ENCODE peak calls at places on chromosomes 7 and 10, in four cellular contexts. N is mucosa of descending colon, O is A549, T is Peyer's patch. V is an unnamed sample. For H3K4me1, the result is how much of the 10 kb centered on the place peaks cover.

GRCh38 chr7:116324582-116324981 is 114.2 kb downstream of the TES start:
- DNase-seq in N (no peak), O (no peak), T (no peak), V (no peak)

GRCh38 chr7:40310213-40310612 is 175.4 kb downstream of the SUGCT start:
- DNase-seq in N (no peak), O (no peak), T (no peak), V (no peak)

GRCh38 chr10:100969175-100970075 is at the start of gene SEMA4G:
- DNase-seq in N (peak), O (peak), T (peak), V (peak)

GRCh38 chr10:131896403-131896802 is 4.4 kb upstream of the PPP2R2D start:
- DNase-seq in N (no peak), O (no peak), T (no peak), V (no peak)

GRCh38 chr10:60573342-60573741 is 183.7 kb upstream of the ANK3 start:
- DNase-seq in N (no peak), O (no peak), T (no peak), V (no peak)

GRCh38 chr10:75209325-75210192 is 1.0 kb upstream of the VDAC2 start:
- DNase-seq in N (peak), O (no peak), T (peak), V (peak)

GRCh38 chr7:147412782-147413186 is 1177.8 kb upstream of the C7orf33 start:
- DNase-seq in N (no peak), O (no peak), T (no peak), V (no peak)

GRCh38 chr10:23284674-23285335 is 59.8 kb downstream of the C10orf67 start:
- DNase-seq in N (no peak), O (no peak), T (no peak), V (no peak)

GRCh38 chr7:82105463-82105862 is 335.6 kb upstream of the HGF start:
- DNase-seq in N (no peak), O (peak), T (no peak), V (no peak)

DNA sequence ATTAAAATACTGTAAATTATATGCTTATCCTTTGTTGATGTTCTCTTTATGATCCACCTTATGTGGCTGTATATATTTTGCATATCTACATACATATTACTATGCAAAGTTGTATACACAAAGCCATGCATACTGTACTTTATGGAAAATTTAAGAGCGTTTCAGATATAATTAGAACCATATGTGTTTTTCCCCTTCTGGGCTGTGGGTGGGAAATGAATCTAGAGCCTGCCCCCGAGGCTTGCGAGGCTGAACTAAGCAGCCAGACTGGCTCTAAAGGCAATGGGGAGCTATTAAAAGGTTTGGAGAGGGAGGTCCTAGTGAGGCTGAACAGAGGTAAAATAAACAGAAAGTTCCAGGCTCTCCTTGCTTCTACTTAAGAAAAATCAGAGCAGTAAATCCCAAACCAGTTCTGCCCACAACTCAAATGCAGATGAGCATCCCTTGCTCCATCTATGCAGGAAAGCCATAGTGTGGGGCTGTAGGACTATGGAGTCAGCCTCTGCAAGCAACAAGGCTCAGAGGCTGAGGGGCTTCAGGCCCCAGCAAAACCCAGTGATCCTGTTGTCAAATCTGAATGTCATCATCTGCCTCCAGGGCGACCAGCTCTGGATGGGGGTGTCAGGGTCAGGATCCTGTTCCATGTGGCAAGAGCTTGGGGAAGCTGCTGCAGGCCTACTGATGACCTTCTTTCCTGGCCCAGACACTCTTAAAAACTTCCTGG is 14.1 kb upstream of the DDIT4 start:
- DNase-seq in N (peak), O (no peak), T (no peak), V (no peak)
- TF ChIP-seq CTCF in N (no peak), O (no peak), T (no peak), V (no peak)

GRCh38 chr7:121395961-121396757 is at the start of gene FAM3C:
- DNase-seq in N (peak), O (peak), T (peak), V (peak)

GRCh38 chr7:121393005-121393366 is 3.1 kb downstream of the FAM3C start:
- DNase-seq in N (no peak), O (no peak), T (no peak), V (no peak)

GRCh38 chr7:121392277-121393004 is 3.7 kb downstream of the FAM3C start:
- DNase-seq in N (no peak), O (no peak), T (no peak), V (no peak)

GRCh38 chr7:121395494-121395960 is 581 bp downstream of the FAM3C start:
- DNase-seq in N (no peak), O (peak), T (peak), V (peak)

DNA sequence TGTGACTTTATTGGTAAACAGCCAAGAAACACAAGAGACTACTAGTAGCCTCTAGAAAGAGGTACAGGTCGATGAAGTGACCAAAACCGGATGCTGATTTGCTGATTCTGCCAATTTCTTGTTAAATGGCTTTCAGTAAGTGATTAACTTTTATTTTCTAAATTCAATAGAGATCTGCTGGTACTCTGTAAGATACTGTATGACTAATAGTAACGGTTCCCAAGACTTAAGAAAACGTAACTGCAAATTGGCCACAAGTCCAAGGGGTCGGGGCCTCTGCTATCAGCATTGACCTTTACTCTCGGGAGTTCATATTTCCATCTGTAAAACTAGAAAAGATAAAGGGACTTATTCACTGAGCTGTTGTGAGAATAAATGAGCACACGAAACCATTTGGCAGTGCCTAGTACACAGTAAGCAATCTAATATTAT is 1.4 kb downstream of the FAM3C start:
- DNase-seq in N (no peak), O (no peak), T (peak), V (no peak)
- H3K4me3 ChIP-seq in N (no peak), O (peak), T (no peak), V (no peak)

DNA sequence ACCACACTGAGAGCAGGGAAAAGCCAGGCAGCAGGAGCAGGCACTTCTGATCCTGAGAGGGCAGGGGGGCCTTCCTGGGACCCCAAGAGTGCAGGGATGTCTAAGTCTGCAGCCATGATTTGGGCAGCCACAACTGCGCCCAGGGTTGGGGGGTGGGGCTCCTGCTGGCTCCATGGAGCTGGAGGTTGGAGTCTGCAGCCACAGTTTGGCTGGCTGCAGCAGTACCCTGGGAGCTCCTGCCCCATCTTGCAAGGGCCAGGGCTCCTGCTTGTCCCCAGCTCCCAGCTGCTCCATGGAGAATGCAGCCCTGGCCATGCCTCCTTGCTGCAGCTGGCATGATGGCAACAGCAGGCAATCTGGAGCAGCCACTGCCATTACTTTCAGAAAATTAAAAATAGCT is 679.7 kb upstream of the LRRTM3 start:
- DNase-seq in N (no peak), O (no peak), T (no peak), V (no peak)
- H3K4me1 ChIP-seq in N (under half), O (under half), T (under half), V (under half)

GRCh38 chr7:154505362-154505761 is 453.2 kb downstream of the DPP6 start:
- DNase-seq in N (no peak), O (no peak), T (no peak), V (no peak)

GRCh38 chr7:154504938-154505337 is 452.7 kb downstream of the DPP6 start:
- DNase-seq in N (no peak), O (no peak), T (no peak), V (no peak)

GRCh38 chr7:154509192-154509591 is 457.0 kb downstream of the DPP6 start:
- DNase-seq in N (no peak), O (no peak), T (no peak), V (no peak)

GRCh38 chr7:154503962-154504550 is 451.9 kb downstream of the DPP6 start:
- DNase-seq in N (no peak), O (peak), T (no peak), V (no peak)
- TF ChIP-seq CTCF in N (peak), O (peak), T (peak), V (peak)

V was measured in CD8-positive, alpha-beta T cell.